ENCODE peak calls at places on chromosomes 2 and 18, in four cellular contexts. B is mucosa of descending colon, N is OCI-LY7, A is fibroblast of lung. S is an unnamed sample.

GRCh38 chr18:62759704-62760402 is 44.5 kb downstream of the PHLPP1 start:
- DNase-seq in B (no peak), N (no peak), A (peak), S (no peak)

GRCh38 chr2:193072647-193073046 is 877.9 kb upstream of the TMEFF2 start:
- DNase-seq in B (no peak), N (no peak), A (no peak), S (no peak)

GRCh38 chr18:35528749-35529274 is 31.1 kb upstream of the INO80C start:
- DNase-seq in B (no peak), N (no peak), A (no peak), S (no peak)

GRCh38 chr18:23587220-23587642 is 925 bp upstream of the NPC1 start:
- DNase-seq in B (no peak), N (no peak), A (no peak), S (no peak)

GRCh38 chr2:150060341-150060740 is 427.1 kb downstream of the RND3 start:
- DNase-seq in B (no peak), N (no peak), A (no peak), S (no peak)

GRCh38 chr2:17962874-17963273 is 84.4 kb downstream of the KCNS3 start:
- DNase-seq in B (no peak), N (no peak), A (no peak), S (no peak)

GRCh38 chr2:74414913-74415761 is 6.3 kb downstream of the C2orf81 start:
- DNase-seq in B (peak), N (no peak), A (peak), S (peak)

GRCh38 chr2:99373144-99373543 is 36.0 kb downstream of the EIF5B start:
- DNase-seq in B (no peak), N (no peak), A (no peak), S (no peak)

GRCh38 chr2:144042751-144043150 is 477.2 kb downstream of the ZEB2 start:
- DNase-seq in B (no peak), N (no peak), A (no peak), S (no peak)

GRCh38 chr18:49167084-49167483 is 216.3 kb upstream of the SMAD7 start:
- DNase-seq in B (no peak), N (no peak), A (no peak), S (no peak)

GRCh38 chr2:128315829-128316776 is 2.6 kb downstream of the HS6ST1 start:
- DNase-seq in B (peak), N (peak), A (peak), S (peak)

GRCh38 chr2:121128741-121129659 is 156.0 kb downstream of the TFCP2L1 start:
- DNase-seq in B (peak), N (peak), A (peak), S (peak)

GRCh38 chr2:142222715-142223114 is 91.9 kb upstream of the LRP1B start:
- DNase-seq in B (no peak), N (no peak), A (no peak), S (no peak)

GRCh38 chr18:1438458-1438910 is 533.8 kb downstream of the ADCYAP1 start:
- DNase-seq in B (no peak), N (no peak), A (no peak), S (no peak)

GRCh38 chr2:187576906-187577305 is 22.7 kb upstream of the TFPI start:
- DNase-seq in B (no peak), N (no peak), A (no peak), S (no peak)

GRCh38 chr18:76822510-76823165 is at the start of gene ZNF236:
- DNase-seq in B (peak), N (peak), A (peak), S (peak)

GRCh38 chr18:76824136-76824676 is 1.8 kb downstream of the ZNF236 start:
- DNase-seq in B (no peak), N (peak), A (no peak), S (no peak)

GRCh38 chr18:76823166-76823539 is 796 bp downstream of the ZNF236 start:
- DNase-seq in B (peak), N (peak), A (no peak), S (no peak)

GRCh38 chr18:76824754-76825153 is 2.4 kb downstream of the ZNF236 start:
- DNase-seq in B (no peak), N (no peak), A (no peak), S (no peak)

DNA sequence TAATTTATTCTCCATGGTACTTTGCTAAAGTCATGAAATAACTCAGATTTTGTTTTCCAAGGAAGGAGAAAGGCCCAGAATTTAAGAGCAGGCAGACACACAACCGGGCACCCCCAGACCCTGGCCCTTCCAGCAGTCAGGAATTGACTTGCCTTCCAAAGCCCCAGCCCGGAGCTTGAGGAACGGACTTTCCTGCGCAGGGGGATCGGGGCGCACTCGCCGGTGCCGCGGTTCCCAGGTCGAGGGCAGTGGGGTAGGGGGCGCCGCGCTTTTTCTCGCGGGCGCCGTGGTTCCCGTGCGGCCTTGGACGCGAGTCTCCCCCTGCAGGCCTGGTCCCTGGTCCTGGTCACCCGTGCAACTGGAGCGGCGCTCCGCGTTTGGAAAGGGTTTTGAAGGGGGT is 1.2 kb downstream of the ZNF236 start:
- DNase-seq in B (peak), N (peak), A (peak), S (no peak)
- TF ChIP-seq CTCF in B (no peak), N (peak), A (no peak), S (peak)

GRCh38 chr2:237258146-237258545 is 155.8 kb downstream of the COL6A3 start:
- DNase-seq in B (no peak), N (no peak), A (peak), S (no peak)
- TF ChIP-seq CTCF in B (no peak), N (no peak), A (no peak), S (no peak)

GRCh38 chr2:83016343-83017110 is 1442.6 kb downstream of the SUCLG1 start:
- DNase-seq in B (no peak), N (no peak), A (no peak), S (no peak)
- TF ChIP-seq CTCF in B (no peak), N (no peak), A (no peak), S (no peak)

DNA sequence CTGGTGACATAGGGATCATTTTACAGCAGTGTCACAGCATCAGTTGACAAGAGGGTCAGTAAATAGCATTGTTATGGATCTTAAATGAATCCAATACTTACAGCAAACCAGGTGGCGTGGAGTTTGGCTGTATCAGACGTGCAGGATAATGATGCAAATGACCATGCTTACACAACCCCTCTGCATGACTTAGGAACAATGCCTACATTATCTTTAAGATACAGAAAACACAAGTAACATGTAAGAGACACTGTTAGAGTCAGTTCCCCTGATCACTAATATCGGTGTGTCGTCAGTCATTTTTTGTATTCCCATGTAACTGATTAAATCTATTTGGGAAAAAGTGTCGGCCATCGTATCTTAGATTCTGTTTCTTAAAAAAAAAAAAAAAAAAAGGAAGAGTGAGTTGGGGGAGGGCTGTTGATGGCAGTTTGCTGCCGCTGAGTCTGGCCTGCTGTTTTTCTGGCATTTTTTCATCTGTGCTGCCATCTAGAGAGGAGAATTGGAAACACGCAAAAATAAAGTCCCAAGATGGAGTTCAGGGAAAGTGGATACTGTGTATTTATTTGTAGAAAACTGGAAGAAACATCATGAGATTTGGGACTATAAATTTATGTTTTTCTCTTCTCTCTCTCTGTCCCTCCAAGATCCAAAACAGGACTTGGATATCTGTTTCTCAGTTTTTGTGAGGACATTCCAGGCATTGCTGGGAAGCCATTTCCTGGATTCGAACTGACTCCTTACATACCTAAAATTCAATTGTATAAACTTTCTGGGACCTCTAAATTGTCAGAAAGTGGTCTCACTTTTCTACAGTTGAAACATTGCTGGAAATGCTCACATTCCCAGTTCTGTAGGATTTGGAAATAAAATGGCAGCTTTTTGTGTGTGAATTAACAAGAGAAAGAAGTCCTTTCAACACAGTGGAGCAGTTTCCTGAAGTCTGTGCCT is 60.3 kb upstream of the AGPS start:
- DNase-seq in B (no peak), N (peak), A (peak), S (peak)
- TF ChIP-seq CTCF in B (no peak), N (peak), A (peak), S (peak)

DNA sequence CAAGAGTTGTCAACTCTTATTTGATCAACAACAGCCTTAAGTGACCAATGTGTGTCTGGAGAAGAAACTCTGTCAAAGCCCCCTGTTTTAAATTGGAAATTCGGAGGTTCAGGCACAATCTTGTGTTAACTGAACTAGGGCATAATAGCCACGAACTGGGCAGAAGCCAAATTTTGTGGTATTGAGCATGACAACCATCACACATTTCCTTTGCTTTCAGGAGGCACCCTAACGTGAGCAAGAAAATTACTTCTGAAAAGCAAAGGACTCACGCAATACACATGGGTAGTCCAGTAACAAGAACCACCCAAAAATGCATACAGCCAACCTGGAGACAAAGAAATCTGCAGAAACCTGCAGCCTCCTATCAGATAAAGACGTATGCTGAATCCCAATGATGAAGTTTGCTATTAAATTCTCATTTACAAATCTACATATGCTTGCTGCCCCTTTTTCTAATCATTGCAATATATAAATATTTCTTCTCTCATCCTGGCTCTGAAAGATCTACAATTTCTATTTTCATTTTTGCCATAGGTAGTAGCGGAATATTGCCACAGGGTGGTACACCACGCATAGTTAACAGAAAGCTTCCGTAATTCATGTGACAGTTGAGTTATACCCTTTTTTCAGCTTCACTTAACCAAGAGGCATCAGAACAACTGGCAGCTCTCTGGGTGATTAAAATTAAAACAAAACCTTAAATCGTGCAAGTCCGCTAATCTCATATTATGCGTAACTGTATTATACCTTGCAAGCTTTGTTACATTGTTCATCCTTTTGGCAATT is 495.8 kb downstream of the NRXN1 start:
- DNase-seq in B (no peak), N (peak), A (peak), S (no peak)
- TF ChIP-seq CTCF in B (no peak), N (peak), A (no peak), S (peak)

GRCh38 chr2:65033178-65033577 is 23.0 kb upstream of the CEP68 start:
- DNase-seq in B (no peak), N (peak), A (peak), S (no peak)
- TF ChIP-seq CTCF in B (no peak), N (peak), A (no peak), S (peak)

S was measured in GM13976.